ENCODE peak calls at places on chromosomes 13 and 19, in four cellular contexts. I, Y, H and P are unnamed samples.

GRCh38 chr13:67299731-67300130 is 69.6 kb upstream of the PCDH9 start:
- DNase-seq in I (no peak), Y (no peak), H (no peak), P (peak; percentile 36)

GRCh38 chr19:3509566-3509989 is 3.5 kb downstream of the FZR1 start:
- DNase-seq in I (no peak), Y (no peak), H (no peak), P (peak; percentile 87)

GRCh38 chr19:4715529-4716221 is 8.0 kb downstream of the DPP9 start:
- DNase-seq in I (peak; percentile 79), Y (no peak), H (peak; percentile 85), P (no peak)

GRCh38 chr19:44738603-44739585 is 9.6 kb upstream of the BCL3 start:
- DNase-seq in I (peak; percentile 90), Y (no peak), H (no peak), P (peak; percentile 53)

GRCh38 chr19:27966390-27966816 is 1246.5 kb downstream of the UQCRFS1 start:
- DNase-seq in I (no peak), Y (peak; percentile 51), H (no peak), P (peak; percentile 7)

GRCh38 chr13:41590643-41591042 is 133.3 kb downstream of the RGCC start:
- DNase-seq in I (no peak), Y (no peak), H (no peak), P (peak; percentile 96)

GRCh38 chr13:46893820-46894533 is 2.9 kb downstream of the HTR2A start:
- DNase-seq in I (peak; percentile 74), Y (peak; percentile 78), H (peak; percentile 90), P (no peak)

GRCh38 chr19:36090930-36091695 is 19.8 kb upstream of the OVOL3 start:
- DNase-seq in I (no peak), Y (no peak), H (no peak), P (no peak)

GRCh38 chr13:29522044-29522685 is 73.3 kb downstream of the SLC7A1 start:
- DNase-seq in I (no peak), Y (no peak), H (no peak), P (no peak)

GRCh38 chr13:20960663-20961309 is 58.2 kb upstream of the XPO4 start:
- DNase-seq in I (peak; percentile 61), Y (no peak), H (no peak), P (no peak)

GRCh38 chr13:40626566-40626965 is 39.9 kb downstream of the FOXO1 start:
- DNase-seq in I (no peak), Y (no peak), H (no peak), P (no peak)

GRCh38 chr13:52454459-52454824 is 836 bp upstream of the CKAP2 start:
- DNase-seq in I (no peak), Y (peak; percentile 12), H (no peak), P (peak; percentile 88)

GRCh38 chr13:60663788-60664187 is 266.8 kb downstream of the TDRD3 start:
- DNase-seq in I (no peak), Y (no peak), H (no peak), P (no peak)

GRCh38 chr13:35475131-35475959 is 1.1 kb downstream of the MAB21L1 start:
- DNase-seq in I (peak; percentile 33), Y (peak; percentile 75), H (no peak), P (peak; percentile 2)

GRCh38 chr19:43584484-43584883 is 8.9 kb downstream of the PINLYP start:
- DNase-seq in I (no peak), Y (no peak), H (no peak), P (no peak)

GRCh38 chr13:72205773-72206172 is 338.8 kb upstream of the DACH1 start:
- DNase-seq in I (no peak), Y (no peak), H (no peak), P (peak; percentile 44)

GRCh38 chr19:41698746-41699230 is 9.6 kb upstream of the CEACAM5 start:
- DNase-seq in I (no peak), Y (no peak), H (no peak), P (no peak)

GRCh38 chr13:85816413-85816812 is 17.2 kb upstream of the SLITRK6 start:
- DNase-seq in I (no peak), Y (no peak), H (no peak), P (peak; percentile 28)

GRCh38 chr19:39937094-39937493 is 2.7 kb upstream of the FCGBP start:
- DNase-seq in I (no peak), Y (no peak), H (no peak), P (no peak)

GRCh38 chr19:23810496-23810895 is 51.8 kb upstream of the ZNF681 start:
- DNase-seq in I (no peak), Y (no peak), H (no peak), P (no peak)

GRCh38 chr19:46022431-46023310 is at the start of gene PGLYRP1:
- DNase-seq in I (no peak), Y (peak; percentile 79), H (no peak), P (no peak)

GRCh38 chr13:20073775-20074174 is 87.1 kb downstream of the GJA3 start:
- DNase-seq in I (no peak), Y (no peak), H (no peak), P (no peak)

GRCh38 chr13:66341978-66342377 is 888.2 kb downstream of the PCDH9 start:
- DNase-seq in I (no peak), Y (no peak), H (no peak), P (no peak)

GRCh38 chr13:95564948-95565347 is 12.4 kb downstream of the CLDN10 start:
- DNase-seq in I (no peak), Y (no peak), H (no peak), P (peak; percentile 89)

GRCh38 chr13:98052412-98052811 is 90.5 kb upstream of the FARP1 start:
- DNase-seq in I (no peak), Y (no peak), H (no peak), P (no peak)

GRCh38 chr19:1754651-1755466 is 1.6 kb downstream of the ONECUT3 start:
- DNase-seq in I (no peak), Y (peak; percentile 53), H (no peak), P (no peak)

GRCh38 chr13:110428281-110428680 is 121.2 kb downstream of the COL4A2 start:
- DNase-seq in I (no peak), Y (no peak), H (no peak), P (no peak)

GRCh38 chr19:677201-677600 is 1.0 kb downstream of the FSTL3 start:
- DNase-seq in I (peak; percentile 42), Y (no peak), H (peak; percentile 86), P (peak; percentile 67)

GRCh38 chr13:102295316-102296048 is 106.4 kb downstream of the FGF14 start:
- DNase-seq in I (no peak), Y (no peak), H (no peak), P (no peak)

GRCh38 chr13:77298403-77298802 is 28.5 kb downstream of the MYCBP2 start:
- DNase-seq in I (no peak), Y (no peak), H (no peak), P (no peak)
- H3K4me3 ChIP-seq in I (no peak overlapping the region), Y (no peak overlapping the region), H (no peak overlapping the region), P (no peak overlapping the region)

GRCh38 chr19:17078920-17079709 is 3.5 kb downstream of the MYO9B start:
- DNase-seq in I (no peak), Y (no peak), H (no peak), P (no peak)

GRCh38 chr19:17078038-17078919 is 2.7 kb downstream of the MYO9B start:
- DNase-seq in I (no peak), Y (no peak), H (peak; percentile 81), P (peak; percentile 8)

GRCh38 chr19:17081672-17082630 is 6.4 kb downstream of the MYO9B start:
- DNase-seq in I (no peak), Y (no peak), H (no peak), P (no peak)

GRCh38 chr19:17080441-17080803 is 4.8 kb downstream of the MYO9B start:
- DNase-seq in I (no peak), Y (no peak), H (no peak), P (no peak)

DNA sequence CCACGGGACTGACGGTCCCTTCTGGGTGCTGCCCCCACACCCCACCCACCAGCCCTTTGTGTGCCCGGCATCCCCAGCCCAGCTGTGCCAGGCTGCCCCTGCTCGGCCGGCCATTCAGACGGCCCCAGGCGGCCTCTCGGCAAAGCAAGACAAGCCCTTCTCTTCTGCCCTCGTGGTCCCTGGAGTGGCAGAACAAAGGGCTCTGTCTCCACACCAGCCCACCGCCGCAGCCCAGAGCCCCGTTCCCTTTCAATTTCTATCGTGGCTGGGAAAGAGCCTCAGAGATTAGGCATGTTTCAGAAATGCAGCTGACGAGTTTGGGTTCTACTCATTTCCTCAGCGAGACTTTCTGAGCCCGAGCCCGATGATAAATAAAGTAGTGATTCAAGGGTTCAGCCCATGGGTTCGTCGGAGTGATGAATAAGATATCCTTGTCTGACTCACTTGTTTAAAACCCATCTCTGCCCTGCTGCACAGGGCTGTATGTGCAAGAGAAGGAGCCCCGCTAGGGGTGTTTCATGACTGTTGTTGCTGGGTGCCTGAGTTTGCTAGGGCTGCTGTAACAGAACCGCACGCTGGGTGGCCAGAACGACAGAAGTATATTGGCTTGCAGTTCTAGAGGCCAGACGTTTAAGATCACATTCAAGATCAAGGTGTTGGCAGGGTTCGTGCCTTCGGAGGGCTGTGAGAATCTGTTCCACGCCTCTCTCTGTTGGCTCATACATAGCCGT is 4.3 kb downstream of the MYO9B start:
- DNase-seq in I (peak; percentile 33), Y (no peak), H (no peak), P (peak; percentile 97)
- H3K4me3 ChIP-seq in I (no peak overlapping the region), Y (no peak overlapping the region), H (peak overlapping the region; percentile 30), P (peak overlapping the region; percentile 13)

GRCh38 chr19:55368701-55369563 is 1.3 kb downstream of the IL11 start:
- DNase-seq in I (no peak), Y (peak; percentile 70), H (no peak), P (peak; percentile 50)
- H3K4me3 ChIP-seq in I (no peak overlapping the region), Y (peak overlapping the region; percentile 58), H (peak overlapping the region; percentile 19), P (peak overlapping the region; percentile 18)

DNA sequence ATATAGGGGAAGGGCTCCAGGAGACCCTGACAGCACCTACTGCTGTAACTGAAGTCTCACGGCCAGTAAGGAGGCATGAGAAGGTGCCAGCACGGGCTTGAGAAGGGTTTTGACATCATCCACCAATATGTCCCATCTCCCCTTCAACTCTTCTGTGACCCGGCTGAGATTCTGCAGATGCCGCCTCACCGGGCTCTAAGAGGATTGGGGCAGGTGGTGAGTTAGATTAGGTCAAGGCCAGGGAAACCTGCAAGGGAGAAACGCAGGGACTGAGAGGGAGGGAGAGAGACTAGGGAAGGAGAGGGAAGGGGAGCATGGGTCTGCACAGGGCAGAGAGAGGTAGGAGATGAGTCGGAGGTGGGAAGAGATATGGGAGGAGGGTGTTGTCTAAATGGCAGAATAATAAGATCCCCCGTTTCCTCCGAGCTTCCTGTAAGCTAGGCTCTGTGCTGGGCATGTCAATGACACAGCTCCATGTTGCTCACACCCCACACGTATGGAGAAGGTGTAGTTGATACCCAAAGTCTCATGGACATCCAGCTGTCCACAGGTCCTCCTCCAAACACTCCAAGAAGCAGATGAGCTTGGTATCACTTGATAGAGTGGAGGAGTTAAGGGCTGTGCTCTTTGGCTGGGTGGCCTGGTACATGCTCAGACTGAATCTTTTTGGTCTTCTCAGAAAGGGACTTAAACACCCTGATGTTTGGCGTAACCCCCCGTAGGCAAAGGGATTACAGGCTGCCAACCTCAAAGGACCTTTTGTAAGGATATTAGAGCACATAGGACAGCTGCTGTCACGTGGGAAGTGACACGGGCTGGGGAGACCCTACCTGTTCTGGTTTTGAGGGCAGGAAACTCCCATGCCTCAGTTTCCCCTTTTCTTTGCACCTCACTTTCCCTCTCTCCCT is 6.1 kb downstream of the TPRX1 start:
- DNase-seq in I (no peak), Y (no peak), H (no peak), P (no peak)
- H3K4me3 ChIP-seq in I (no peak overlapping the region), Y (no peak overlapping the region), H (no peak overlapping the region), P (no peak overlapping the region)